ENCODE peak calls at places on chromosomes 16 and 17, in eight cellular contexts. Z is C1 segment of cervical spinal cord, E is GM18507, O is occipital lobe, R is psoas muscle, F is GM12864, V is cardiac muscle cell, K is adrenal gland. H is an unnamed sample.

GRCh38 chr17:5702951-5703510 is 118.7 kb upstream of the NLRP1 start:
- DNase-seq in Z (no peak), V (no peak), K (no peak), F (no peak), R (no peak), O (no peak), E (no peak), H (no peak)

GRCh38 chr17:700504-701094 is 14.0 kb downstream of the VPS53 start:
- DNase-seq in V (peak), E (peak), F (no peak), Z (no peak), O (no peak), K (peak), R (no peak), H (no peak)

GRCh38 chr16:65867276-65867990 is 499.1 kb upstream of the CDH5 start:
- DNase-seq in V (no peak), F (no peak), Z (no peak), R (no peak), O (no peak), E (no peak), K (no peak), H (no peak)

GRCh38 chr17:47192549-47192948 is 3.5 kb upstream of the CDC27 start:
- DNase-seq in V (no peak), K (no peak), F (no peak), R (no peak), Z (no peak), O (no peak), E (no peak), H (no peak)

GRCh38 chr16:31537362-31537921 is 9.7 kb downstream of the AHSP start:
- DNase-seq in R (no peak), F (no peak), O (no peak), Z (no peak), K (no peak), E (no peak), V (peak), H (no peak)

GRCh38 chr16:83995756-83996155 is 27.7 kb downstream of the NECAB2 start:
- DNase-seq in E (no peak), V (peak), O (peak), K (peak), Z (no peak), R (no peak), F (no peak), H (peak)

GRCh38 chr17:61338000-61338864 is 61.4 kb upstream of the TBX2 start:
- DNase-seq in O (no peak), R (no peak), V (peak), E (no peak), F (no peak), Z (no peak), K (no peak), H (no peak)

GRCh38 chr17:7880076-7880868 is 8.3 kb upstream of the CHD3 start:
- DNase-seq in F (no peak), R (no peak), Z (no peak), V (no peak), K (no peak), E (no peak), O (no peak), H (no peak)

GRCh38 chr17:82050761-82051641 is 610 bp downstream of the RFNG start:
- DNase-seq in O (no peak), E (no peak), F (no peak), V (no peak), R (peak), Z (no peak), K (no peak), H (no peak)

GRCh38 chr16:11011326-11011725 is 67.0 kb downstream of the CLEC16A start:
- DNase-seq in E (no peak), R (no peak), O (no peak), Z (no peak), K (no peak), F (no peak), V (no peak), H (no peak)

GRCh38 chr17:43042025-43042424 is 17.0 kb downstream of the RND2 start:
- DNase-seq in K (no peak), O (no peak), R (no peak), F (no peak), E (no peak), Z (no peak), V (no peak), H (no peak)

GRCh38 chr16:23140082-23140481 is 9.2 kb downstream of the USP31 start:
- DNase-seq in F (no peak), K (no peak), V (no peak), E (no peak), R (no peak), O (no peak), Z (no peak), H (no peak)

GRCh38 chr16:65658339-65659275 is 536.7 kb upstream of the CDH11 start:
- DNase-seq in K (peak), V (peak), R (no peak), E (no peak), O (no peak), Z (no peak), F (no peak), H (no peak)

GRCh38 chr17:61534414-61534813 is 56.6 kb downstream of the NACA2 start:
- DNase-seq in F (no peak), E (no peak), K (no peak), Z (no peak), R (no peak), O (no peak), V (no peak), H (no peak)

GRCh38 chr16:15777533-15778203 is 79.2 kb downstream of the MYH11 start:
- DNase-seq in K (no peak), E (no peak), O (no peak), V (peak), R (no peak), F (no peak), Z (no peak), H (no peak)

GRCh38 chr17:44400226-44400847 is 10.9 kb upstream of the ITGA2B start:
- DNase-seq in O (no peak), Z (no peak), E (no peak), F (no peak), R (no peak), V (peak), K (no peak), H (no peak)

GRCh38 chr16:66486773-66487579 is 59.9 kb downstream of the BEAN1 start:
- DNase-seq in O (peak), E (no peak), Z (no peak), K (peak), R (no peak), F (no peak), V (peak), H (no peak)

GRCh38 chr17:15412606-15413005 is 54.8 kb downstream of the CDRT4 start:
- DNase-seq in E (no peak), O (no peak), K (no peak), R (no peak), V (no peak), F (no peak), Z (no peak), H (no peak)

GRCh38 chr16:77951788-77952187 is 70.6 kb upstream of the CLEC3A start:
- DNase-seq in Z (no peak), V (peak), R (no peak), E (peak), K (no peak), F (peak), O (no peak), H (no peak)

GRCh38 chr17:42814633-42815399 is 9.3 kb downstream of the BECN1 start:
- DNase-seq in Z (no peak), E (no peak), V (peak), R (no peak), O (no peak), K (no peak), F (no peak), H (no peak)

GRCh38 chr17:8041980-8042379 is 3.1 kb downstream of the ALOX15B start:
- DNase-seq in F (no peak), K (no peak), O (no peak), Z (no peak), E (no peak), V (no peak), R (no peak), H (no peak)

GRCh38 chr16:72787519-72788268 is 260.2 kb downstream of the ZFHX3 start:
- DNase-seq in V (peak), F (peak), Z (peak), K (peak), R (peak), O (peak), E (peak), H (peak)

GRCh38 chr17:76075364-76076099 is 951 bp downstream of the GALR2 start:
- DNase-seq in E (no peak), K (no peak), Z (no peak), R (no peak), O (no peak), V (no peak), F (no peak), H (no peak)

GRCh38 chr17:68425979-68426378 is 31.3 kb downstream of the WIPI1 start:
- DNase-seq in R (no peak), E (no peak), K (peak), O (no peak), Z (no peak), F (no peak), V (no peak), H (no peak)

GRCh38 chr17:55883112-55883511 is 132.3 kb downstream of the PCTP start:
- DNase-seq in V (no peak), Z (no peak), F (no peak), R (no peak), K (no peak), E (no peak), O (no peak), H (no peak)

GRCh38 chr17:56297142-56297541 is 143.9 kb downstream of the ANKFN1 start:
- DNase-seq in E (no peak), O (no peak), K (no peak), Z (no peak), F (no peak), R (no peak), V (no peak), H (no peak)

GRCh38 chr17:39604911-39605491 is 2.7 kb downstream of the NEUROD2 start:
- DNase-seq in O (no peak), E (no peak), F (no peak), V (no peak), Z (no peak), K (no peak), R (no peak), H (no peak)

GRCh38 chr17:49035470-49036269 is 38.5 kb downstream of the IGF2BP1 start:
- DNase-seq in Z (no peak), E (peak), V (peak), O (no peak), R (peak), F (no peak), K (peak), H (peak)

GRCh38 chr16:51538707-51539604 is 387.9 kb upstream of the SALL1 start:
- DNase-seq in R (no peak), E (no peak), V (peak), K (no peak), O (no peak), Z (no peak), F (no peak), H (no peak)

GRCh38 chr16:54630284-54630967 is 300.2 kb upstream of the IRX5 start:
- DNase-seq in E (no peak), V (peak), R (no peak), K (no peak), F (no peak), Z (no peak), O (no peak), H (no peak)